ENCODE peak calls at places on chromosomes 13 and 19, in four cellular contexts. One of them, this sample, is unnamed.
A peak's percentile ranks its signal among the peaks of the same experiment; 100 is the strongest.

GRCh38 chr19:1636325-1637236 is 15.8 kb downstream of the TCF3 start:
- DNase-seq in GM23338: no peak
- DNase-seq in PC-3: no peak
- DNase-seq in GM23248: no peak
- DNase-seq in this sample: no peak

GRCh38 chr13:110454227-110454859 is 107.2 kb downstream of the RAB20 start:
- DNase-seq in GM23338: no peak
- DNase-seq in PC-3: no peak
- DNase-seq in GM23248: no peak
- DNase-seq in this sample: peak; percentile 40

GRCh38 chr19:47109541-47110375 is 3.8 kb downstream of the ZC3H4 start:
- DNase-seq in GM23338: peak; percentile 52
- DNase-seq in PC-3: peak; percentile 14
- DNase-seq in GM23248: peak; percentile 60
- DNase-seq in this sample: no peak

GRCh38 chr19:9032136-9032626 is 22.0 kb upstream of the MUC16 start:
- DNase-seq in GM23338: no peak
- DNase-seq in PC-3: peak; percentile 87
- DNase-seq in GM23248: no peak
- DNase-seq in this sample: no peak

GRCh38 chr13:77918391-77919261 is at the start of gene EDNRB:
- DNase-seq in GM23338: peak; percentile 81
- DNase-seq in PC-3: no peak
- DNase-seq in GM23248: peak; percentile 62
- DNase-seq in this sample: peak; percentile 58

GRCh38 chr19:57473646-57474045 is 3.7 kb downstream of the ZNF772 start:
- DNase-seq in GM23338: peak; percentile 24
- DNase-seq in PC-3: no peak
- DNase-seq in GM23248: peak; percentile 17
- DNase-seq in this sample: no peak

GRCh38 chr19:17235618-17236413 is 9.8 kb downstream of the OCEL1 start:
- DNase-seq in GM23338: peak; percentile 78
- DNase-seq in PC-3: no peak
- DNase-seq in GM23248: peak; percentile 90
- DNase-seq in this sample: peak; percentile 91

GRCh38 chr13:113551081-113552000 is 33.2 kb upstream of the TFDP1 start:
- DNase-seq in GM23338: no peak
- DNase-seq in PC-3: no peak
- DNase-seq in GM23248: no peak
- DNase-seq in this sample: no peak

GRCh38 chr13:80132741-80133601 is 208.0 kb downstream of the SPRY2 start:
- DNase-seq in GM23338: peak; percentile 28
- DNase-seq in PC-3: peak; percentile 45
- DNase-seq in GM23248: peak; percentile 67
- DNase-seq in this sample: peak; percentile 31

GRCh38 chr19:20662421-20663105 is 1.2 kb upstream of the ZNF626 start:
- DNase-seq in GM23338: no peak
- DNase-seq in PC-3: no peak
- DNase-seq in GM23248: no peak
- DNase-seq in this sample: no peak

DNA sequence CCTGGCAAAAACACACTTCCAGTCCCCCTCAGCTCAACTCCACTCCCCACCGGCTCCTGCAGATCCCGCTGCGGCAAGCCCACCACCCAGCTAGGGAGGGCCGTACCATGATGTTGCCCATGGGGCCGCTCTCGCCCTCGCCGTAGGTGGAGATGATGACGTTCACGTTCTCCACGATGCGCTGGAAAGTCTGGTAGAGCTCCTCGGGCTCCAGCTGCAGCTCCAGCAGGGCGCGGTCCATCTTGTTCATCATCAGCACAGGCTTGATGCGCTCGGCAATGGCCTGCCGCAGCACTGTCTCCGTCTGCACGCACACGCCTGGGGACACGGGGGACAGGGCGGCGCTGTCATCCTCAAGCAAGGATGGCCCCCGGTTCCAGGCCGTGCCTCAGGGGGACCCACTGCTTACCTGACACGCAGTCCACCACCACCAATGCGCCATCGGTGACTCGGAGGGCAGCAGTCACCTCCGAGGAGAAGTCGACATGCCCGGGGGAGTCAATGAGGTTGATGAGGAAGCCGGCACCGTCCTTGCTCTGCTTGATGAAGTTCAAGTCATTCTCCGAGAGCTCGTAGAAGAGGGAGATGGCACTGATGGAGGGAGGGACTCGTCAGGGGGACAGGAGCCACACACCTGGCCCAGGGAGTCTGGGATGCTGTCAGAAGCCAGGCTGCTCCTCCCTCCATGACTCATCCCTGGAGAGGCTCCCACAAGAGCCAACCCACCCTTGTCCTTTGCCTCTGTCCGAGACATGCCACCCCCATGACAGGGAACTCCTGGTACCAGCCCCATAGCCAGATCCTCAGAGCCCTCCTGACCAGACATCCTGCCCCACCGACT is 2.3 kb downstream of the EEF2 start:
- DNase-seq in GM23338: no peak
- DNase-seq in PC-3: peak; percentile 62
- DNase-seq in GM23248: peak; percentile 89
- DNase-seq in this sample: no peak
- H3F3A ChIP-seq in GM23338: peaks cover 72% of the 10 kb centered on the region
- H3F3A ChIP-seq in PC-3: peaks cover 4% of the 10 kb centered on the region
- H3F3A ChIP-seq in GM23248: peaks cover 40% of the 10 kb centered on the region
- H3F3A ChIP-seq in this sample: peaks cover 84% of the 10 kb centered on the region

GRCh38 chr19:13544423-13544822 is 38.1 kb upstream of the CACNA1A start:
- DNase-seq in GM23338: no peak
- DNase-seq in PC-3: no peak
- DNase-seq in GM23248: no peak
- DNase-seq in this sample: no peak

GRCh38 chr19:13541554-13541953 is 35.3 kb upstream of the CACNA1A start:
- DNase-seq in GM23338: no peak
- DNase-seq in PC-3: no peak
- DNase-seq in GM23248: no peak
- DNase-seq in this sample: no peak

GRCh38 chr19:13537454-13537853 is 31.2 kb upstream of the CACNA1A start:
- DNase-seq in GM23338: peak; percentile 68
- DNase-seq in PC-3: no peak
- DNase-seq in GM23248: no peak
- DNase-seq in this sample: peak; percentile 44

GRCh38 chr19:13538854-13539253 is 32.6 kb upstream of the CACNA1A start:
- DNase-seq in GM23338: no peak
- DNase-seq in PC-3: no peak
- DNase-seq in GM23248: no peak
- DNase-seq in this sample: no peak

DNA sequence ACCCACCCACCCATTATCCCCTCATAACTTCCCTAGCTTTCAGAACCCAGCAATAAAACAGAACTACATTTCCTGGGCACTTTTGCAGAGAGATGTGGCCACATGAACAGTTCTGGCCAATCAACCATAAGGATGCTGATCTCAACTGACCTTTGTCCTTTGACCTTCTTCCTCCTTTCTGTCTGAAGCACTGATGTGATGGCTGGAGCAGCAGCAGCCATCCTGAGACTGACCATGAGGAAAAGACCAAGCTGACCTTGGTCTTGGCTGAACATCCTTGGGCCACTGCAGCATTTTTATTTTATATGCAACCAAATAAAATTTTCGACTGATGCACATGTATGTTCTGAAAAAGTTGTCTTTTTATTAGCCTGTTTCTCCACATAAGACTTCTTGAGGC is 33.1 kb upstream of the CACNA1A start:
- DNase-seq in GM23338: no peak
- DNase-seq in PC-3: no peak
- DNase-seq in GM23248: no peak
- DNase-seq in this sample: no peak
- H4K20me1 ChIP-seq in GM23338: no peaks in the 10 kb centered on the region
- H4K20me1 ChIP-seq in PC-3: no peaks in the 10 kb centered on the region
- H4K20me1 ChIP-seq in GM23248: no peaks in the 10 kb centered on the region
- H4K20me1 ChIP-seq in this sample: no peaks in the 10 kb centered on the region

DNA sequence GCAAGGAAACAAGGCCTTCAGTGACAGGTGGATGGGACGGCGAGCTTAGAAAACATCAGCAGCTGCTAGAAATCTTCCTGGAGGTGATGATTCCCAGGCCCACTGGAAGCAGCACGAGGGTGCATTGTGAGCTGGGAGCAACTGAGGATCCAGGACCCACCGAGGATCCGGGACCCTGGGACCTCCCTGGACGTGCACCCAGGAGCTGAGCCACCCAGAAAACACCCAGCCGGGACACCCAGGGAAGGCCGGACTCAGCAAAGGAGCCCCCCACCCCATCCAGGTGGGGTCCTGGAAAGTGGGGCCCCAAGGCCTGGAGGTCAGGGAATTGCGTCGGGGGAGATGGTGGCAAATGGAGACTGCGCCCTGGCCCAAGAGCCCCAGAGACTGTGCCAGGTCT is 22.3 kb upstream of the SPACA7 start:
- DNase-seq in GM23338: no peak
- DNase-seq in PC-3: no peak
- DNase-seq in GM23248: no peak
- DNase-seq in this sample: no peak
- H3K4me1 ChIP-seq in GM23338: no peaks in the 10 kb centered on the region
- H3K4me1 ChIP-seq in PC-3: no peaks in the 10 kb centered on the region
- H3K4me1 ChIP-seq in GM23248: no peaks in the 10 kb centered on the region
- H3K4me1 ChIP-seq in this sample: peaks cover 37% of the 10 kb centered on the region

GRCh38 chr19:13864223-13864512 is 12.8 kb upstream of the NANOS3 start:
- DNase-seq in GM23338: no peak
- DNase-seq in PC-3: no peak
- DNase-seq in GM23248: no peak
- DNase-seq in this sample: no peak

GRCh38 chr19:13866463-13867046 is 10.4 kb upstream of the NANOS3 start:
- DNase-seq in GM23338: no peak
- DNase-seq in PC-3: no peak
- DNase-seq in GM23248: no peak
- DNase-seq in this sample: no peak

GRCh38 chr19:13864513-13865242 is 12.3 kb upstream of the NANOS3 start:
- DNase-seq in GM23338: no peak
- DNase-seq in PC-3: no peak
- DNase-seq in GM23248: no peak
- DNase-seq in this sample: no peak

GRCh38 chr19:13865578-13866462 is 11.1 kb upstream of the NANOS3 start:
- DNase-seq in GM23338: no peak
- DNase-seq in PC-3: no peak
- DNase-seq in GM23248: peak; percentile 54
- DNase-seq in this sample: peak; percentile 64

DNA sequence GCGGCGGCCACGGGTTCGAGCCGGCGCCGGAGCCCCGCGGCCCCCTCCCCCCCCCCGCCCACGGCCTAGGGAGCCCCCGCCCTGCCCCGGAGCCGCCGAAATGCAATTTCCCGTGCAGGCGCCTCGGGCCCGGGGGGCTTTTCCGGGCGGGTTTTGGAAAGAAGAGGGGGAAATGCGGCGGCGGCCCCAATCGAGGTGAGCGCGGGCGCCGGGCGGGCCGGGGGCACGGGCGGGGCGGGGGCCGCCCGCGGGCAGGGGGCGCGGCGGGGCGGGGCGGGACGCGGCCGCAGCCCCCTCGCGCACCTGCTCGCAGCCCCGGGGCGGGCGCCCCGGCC is 11.7 kb upstream of the NANOS3 start:
- DNase-seq in GM23338: no peak
- DNase-seq in PC-3: no peak
- DNase-seq in GM23248: no peak
- DNase-seq in this sample: no peak
- H3F3A ChIP-seq in GM23338: peaks cover 25% of the 10 kb centered on the region
- H3F3A ChIP-seq in PC-3: peaks cover 4% of the 10 kb centered on the region
- H3F3A ChIP-seq in GM23248: peaks cover 32% of the 10 kb centered on the region
- H3F3A ChIP-seq in this sample: peaks cover 23% of the 10 kb centered on the region

GRCh38 chr19:19421326-19421725 is 15.9 kb downstream of the GATAD2A start:
- DNase-seq in GM23338: no peak
- DNase-seq in PC-3: no peak
- DNase-seq in GM23248: no peak
- DNase-seq in this sample: no peak
- H4K20me1 ChIP-seq in GM23338: peaks cover 88% of the 10 kb centered on the region
- H4K20me1 ChIP-seq in PC-3: peaks cover 73% of the 10 kb centered on the region
- H4K20me1 ChIP-seq in GM23248: peaks cover 8% of the 10 kb centered on the region
- H4K20me1 ChIP-seq in this sample: peaks cover 90% of the 10 kb centered on the region

GRCh38 chr19:54305141-54305540 is 7.8 kb downstream of the LILRA5 start:
- DNase-seq in GM23338: no peak
- DNase-seq in PC-3: no peak
- DNase-seq in GM23248: no peak
- DNase-seq in this sample: no peak
- H3K4me1 ChIP-seq in GM23338: no peaks in the 10 kb centered on the region
- H3K4me1 ChIP-seq in PC-3: no peaks in the 10 kb centered on the region
- H3K4me1 ChIP-seq in GM23248: no peaks in the 10 kb centered on the region
- H3K4me1 ChIP-seq in this sample: no peaks in the 10 kb centered on the region

DNA sequence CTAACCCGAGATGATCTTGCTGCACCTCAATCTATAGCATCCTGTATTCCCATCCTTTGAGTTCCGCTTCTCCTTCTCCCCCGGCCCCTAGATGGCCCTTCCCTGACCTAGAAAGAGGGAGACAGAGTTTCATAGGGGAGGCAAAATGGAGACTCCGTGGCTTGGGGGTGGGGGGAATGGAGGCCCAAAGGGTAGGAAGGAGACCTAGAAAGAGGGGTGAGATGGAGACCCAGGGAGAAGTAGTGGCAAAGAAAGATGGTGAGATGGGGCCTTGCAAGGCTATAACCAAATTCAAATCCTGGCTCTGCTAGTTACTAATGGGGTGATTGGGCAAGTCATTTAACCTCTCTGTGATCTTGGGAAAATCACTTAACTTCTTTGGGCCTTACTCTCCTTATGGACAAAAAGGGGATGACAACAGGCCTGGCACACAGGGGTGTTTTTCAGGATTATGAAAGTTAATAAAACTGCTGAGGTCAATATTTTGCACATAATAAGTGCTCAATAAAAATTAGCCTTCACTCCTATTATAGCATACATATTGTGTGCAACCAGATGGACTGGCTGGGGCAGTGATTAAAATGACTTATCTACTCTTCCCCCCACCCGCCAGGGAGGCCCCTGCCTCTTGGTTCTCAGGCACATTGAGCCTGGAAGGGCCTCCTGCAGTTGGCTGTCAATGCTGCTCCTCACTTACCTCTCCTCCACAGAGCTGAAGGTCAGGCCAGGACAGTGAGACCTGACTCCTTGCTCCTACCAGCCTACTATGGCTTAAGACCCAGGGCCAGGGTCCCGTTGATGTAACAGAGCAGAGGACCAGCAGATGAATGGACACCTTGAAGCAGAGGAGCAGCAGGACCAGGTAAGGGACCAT is 623 bp downstream of the SPHK2 start:
- DNase-seq in GM23338: no peak
- DNase-seq in PC-3: no peak
- DNase-seq in GM23248: peak; percentile 82
- DNase-seq in this sample: no peak
- H3F3A ChIP-seq in GM23338: peaks cover 41% of the 10 kb centered on the region
- H3F3A ChIP-seq in PC-3: no peaks in the 10 kb centered on the region
- H3F3A ChIP-seq in GM23248: peaks cover 13% of the 10 kb centered on the region
- H3F3A ChIP-seq in this sample: peaks cover 57% of the 10 kb centered on the region

GRCh38 chr19:13839938-13840750 is 36.8 kb upstream of the NANOS3 start:
- DNase-seq in GM23338: no peak
- DNase-seq in PC-3: peak; percentile 95
- DNase-seq in GM23248: peak; percentile 94
- DNase-seq in this sample: no peak
- H4K20me1 ChIP-seq in GM23338: no peaks in the 10 kb centered on the region
- H4K20me1 ChIP-seq in PC-3: peaks cover 44% of the 10 kb centered on the region
- H4K20me1 ChIP-seq in GM23248: no peaks in the 10 kb centered on the region
- H4K20me1 ChIP-seq in this sample: no peaks in the 10 kb centered on the region

This sample was measured in neural progenitor cell.